ENCODE peak calls at places on chromosomes 1 and 21, in five cellular contexts. F is T-helper 17 cell, W is DMS79, Y is nephron progenitor cell, K is ovary. M is an unnamed sample.

GRCh38 chr1:8396912-8397406 is 79.0 kb downstream of the SLC45A1 start:
- DNase-seq in K (no peak), Y (no peak), F (no peak), W (no peak), M (no peak)

GRCh38 chr1:197222025-197222685 is 45.9 kb upstream of the CRB1 start:
- DNase-seq in K (no peak), F (no peak), W (no peak), Y (no peak), M (no peak)

GRCh38 chr1:148263906-148264255 is 111.8 kb upstream of the NBPF11 start:
- DNase-seq in F (no peak), W (no peak), Y (peak; percentile 21), K (no peak), M (no peak)

GRCh38 chr1:170520601-170521000 is 11.4 kb upstream of the GORAB start:
- DNase-seq in F (no peak), Y (no peak), K (no peak), W (no peak), M (no peak)

GRCh38 chr1:245933431-245934042 is 573.5 kb downstream of the SMYD3 start:
- DNase-seq in W (no peak), F (no peak), Y (no peak), K (no peak), M (no peak)

GRCh38 chr1:240363315-240363714 is 248.6 kb downstream of the GREM2 start:
- DNase-seq in K (no peak), W (no peak), F (no peak), Y (no peak), M (no peak)

GRCh38 chr1:6248798-6249731 is 5.1 kb downstream of the HES3 start:
- DNase-seq in Y (peak; percentile 68), K (peak; percentile 62), F (no peak), W (no peak), M (no peak)

GRCh38 chr1:242811092-242811840 is 286.8 kb upstream of the PLD5 start:
- DNase-seq in K (no peak), Y (no peak), W (no peak), F (no peak), M (no peak)

GRCh38 chr1:27394282-27394658 is 1.8 kb downstream of the GPR3 start:
- DNase-seq in Y (no peak), F (no peak), W (no peak), K (no peak), M (no peak)

GRCh38 chr1:83910461-83910860 is 88.5 kb downstream of the TTLL7 start:
- DNase-seq in Y (no peak), F (no peak), W (no peak), K (no peak), M (no peak)

GRCh38 chr1:29280780-29281131 is 44.4 kb downstream of the PTPRU start:
- DNase-seq in F (no peak), K (no peak), W (no peak), Y (no peak), M (no peak)

GRCh38 chr1:221117548-221117951 is 238.3 kb downstream of the HLX start:
- DNase-seq in K (no peak), W (no peak), F (no peak), Y (no peak), M (no peak)

GRCh38 chr1:219928791-219929118 is 398 bp upstream of the SLC30A10 start:
- DNase-seq in W (no peak), K (no peak), F (no peak), Y (no peak), M (no peak)

GRCh38 chr1:3454811-3455618 is 550 bp downstream of the ARHGEF16 start:
- DNase-seq in F (no peak), K (no peak), Y (peak; percentile 84), W (peak; percentile 43), M (no peak)

GRCh38 chr1:29454616-29455380 is 218.5 kb downstream of the PTPRU start:
- DNase-seq in W (no peak), K (no peak), Y (no peak), F (no peak), M (no peak)

GRCh38 chr1:107829083-107829771 is 135.8 kb downstream of the VAV3 start:
- DNase-seq in Y (no peak), F (no peak), W (no peak), K (no peak), M (no peak)

GRCh38 chr1:65420590-65421340 is at the start of the genes LEPR and LEPROT:
- DNase-seq in W (peak; percentile 66), Y (no peak), F (no peak), K (no peak), M (no peak)

GRCh38 chr1:158649052-158649451 is 37.5 kb downstream of the SPTA1 start:
- DNase-seq in Y (no peak), K (no peak), F (no peak), W (no peak), M (no peak)

GRCh38 chr1:23699280-23700179 is 7.9 kb downstream of the RPL11 start:
- DNase-seq in Y (no peak), F (no peak), K (no peak), W (no peak), M (no peak)

GRCh38 chr1:206748348-206749034 is 22.1 kb upstream of the IL19 start:
- DNase-seq in W (no peak), F (no peak), Y (no peak), K (no peak), M (no peak)

GRCh38 chr1:180911640-180912161 is 996 bp upstream of the KIAA1614 start:
- DNase-seq in K (no peak), F (no peak), Y (no peak), W (peak; percentile 49), M (no peak)

GRCh38 chr21:42425603-42425985 is 21.9 kb downstream of the UBASH3A start:
- DNase-seq in F (no peak), K (no peak), Y (no peak), W (no peak), M (no peak)

GRCh38 chr1:154222918-154223317 is 2.2 kb downstream of the UBAP2L start:
- DNase-seq in W (no peak), Y (no peak), K (no peak), F (no peak), M (no peak)

M was measured in lower leg skin.